ENCODE peak calls at places on chromosome 18, in seven cellular contexts. R is tibial artery, V is tibial nerve, H is GM23338, O is fibroblast of mammary gland, Q is adrenal gland, S is astrocyte of the spinal cord. B is an unnamed sample.
A peak's percentile ranks its signal among the peaks of the same experiment; 100 is the strongest.

GRCh38 chr18:54329787-54330186 is 27.9 kb downstream of the STARD6 start:
- DNase-seq in V (no peak), S (no peak), Q (no peak), H (no peak), R (no peak), O (no peak), B (no peak)

GRCh38 chr18:61549889-61550288 is 216.7 kb downstream of the CDH20 start:
- DNase-seq in V (no peak), O (no peak), R (no peak), Q (no peak), H (no peak), S (no peak), B (no peak)

GRCh38 chr18:34809697-34810096 is 99.6 kb downstream of the DTNA start:
- DNase-seq in Q (peak; percentile 46), H (peak; percentile 88), O (peak; percentile 70), R (peak; percentile 67), V (peak; percentile 41), S (peak; percentile 32), B (no peak)

GRCh38 chr18:44625367-44625766 is 55.3 kb upstream of the SETBP1 start:
- DNase-seq in S (no peak), Q (no peak), R (no peak), H (no peak), V (no peak), O (no peak), B (no peak)

GRCh38 chr18:1998121-1998520 is 573.2 kb downstream of the METTL4 start:
- DNase-seq in Q (no peak), O (no peak), S (no peak), R (no peak), H (no peak), V (no peak), B (no peak)

GRCh38 chr18:43277164-43277600 is at the start of gene SYT4:
- DNase-seq in V (no peak), S (peak; percentile 78), H (peak; percentile 93), R (no peak), Q (peak; percentile 62), O (peak; percentile 36), B (no peak)

GRCh38 chr18:53380063-53380639 is 844.3 kb downstream of the MBD2 start:
- DNase-seq in S (peak; percentile 64), O (peak; percentile 44), R (no peak), V (no peak), Q (no peak), H (peak; percentile 70), B (no peak)

GRCh38 chr18:48801728-48802542 is 148.8 kb downstream of the SMAD7 start:
- DNase-seq in O (no peak), V (no peak), R (peak; percentile 15), H (no peak), S (no peak), Q (peak; percentile 19), B (no peak)

GRCh38 chr18:11951390-11951851 is 29.9 kb upstream of the IMPA2 start:
- DNase-seq in Q (no peak), S (no peak), R (no peak), V (no peak), H (peak; percentile 31), O (no peak), B (no peak)

DNA sequence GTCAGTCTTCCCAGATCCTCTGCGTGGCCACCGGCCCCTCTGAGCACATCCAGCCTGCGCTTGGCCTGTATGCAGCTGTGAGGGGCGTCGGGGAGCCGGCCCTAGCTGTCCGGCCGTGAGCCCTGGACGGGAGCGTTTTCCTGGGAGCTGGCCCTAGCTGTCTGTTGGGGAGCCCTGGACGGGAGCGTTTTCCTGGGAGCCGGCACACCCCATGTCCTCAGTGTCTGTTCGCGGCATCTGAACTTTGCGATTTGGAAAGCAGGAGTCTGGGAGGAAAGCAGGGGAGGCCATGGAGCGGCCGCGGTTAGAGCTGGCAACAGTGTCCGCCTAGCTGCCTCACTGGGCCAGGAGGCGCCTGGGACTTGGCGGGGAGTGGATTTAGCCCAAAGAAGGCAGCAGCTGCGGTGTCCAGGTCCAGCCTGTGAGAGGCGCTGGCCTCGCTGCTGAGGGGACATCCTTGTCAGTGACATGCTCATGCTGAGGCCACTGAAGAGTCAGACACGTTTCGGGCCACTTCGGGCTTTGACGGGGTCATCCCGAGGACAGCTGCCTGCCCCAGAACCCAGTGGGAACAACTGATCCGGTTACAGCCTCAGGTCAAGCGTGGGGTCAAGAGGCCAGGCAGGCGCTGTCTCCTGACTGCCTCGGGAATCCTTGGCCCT is 75.8 kb downstream of the KCNG2 start:
- DNase-seq in V (peak; percentile 11), S (no peak), H (no peak), R (no peak), Q (no peak), O (peak; percentile 12), B (no peak)
- TF ChIP-seq CTCF in V (no peak), S (no peak), H (peak; percentile 20), R (no peak), Q (no peak), O (no peak), B (no peak)

GRCh38 chr18:79814373-79814772 is 16.6 kb downstream of the KCNG2 start:
- DNase-seq in Q (no peak), O (no peak), R (no peak), S (no peak), H (no peak), V (no peak), B (no peak)
- TF ChIP-seq CTCF in Q (no peak), O (no peak), R (no peak), S (no peak), H (no peak), V (no peak), B (no peak)

GRCh38 chr18:75314117-75314516 is 103.5 kb downstream of the TSHZ1 start:
- DNase-seq in O (no peak), Q (no peak), V (no peak), R (no peak), H (no peak), S (no peak), B (no peak)
- TF ChIP-seq CTCF in O (no peak), Q (no peak), V (no peak), R (no peak), H (peak; percentile 57), S (peak; percentile 12), B (no peak)

GRCh38 chr18:59446012-59446411 is 86.9 kb upstream of the LMAN1 start:
- DNase-seq in Q (no peak), O (peak; percentile 54), H (peak; percentile 62), V (no peak), S (peak; percentile 52), R (no peak), B (no peak)
- TF ChIP-seq CTCF in Q (no peak), O (no peak), H (peak; percentile 13), V (no peak), S (no peak), R (no peak), B (no peak)

GRCh38 chr18:5451871-5452270 is 91.9 kb downstream of the EPB41L3 start:
- DNase-seq in S (no peak), O (no peak), V (no peak), Q (no peak), R (no peak), H (no peak), B (no peak)
- TF ChIP-seq CTCF in S (no peak), O (no peak), V (no peak), Q (no peak), R (no peak), H (no peak), B (no peak)

DNA sequence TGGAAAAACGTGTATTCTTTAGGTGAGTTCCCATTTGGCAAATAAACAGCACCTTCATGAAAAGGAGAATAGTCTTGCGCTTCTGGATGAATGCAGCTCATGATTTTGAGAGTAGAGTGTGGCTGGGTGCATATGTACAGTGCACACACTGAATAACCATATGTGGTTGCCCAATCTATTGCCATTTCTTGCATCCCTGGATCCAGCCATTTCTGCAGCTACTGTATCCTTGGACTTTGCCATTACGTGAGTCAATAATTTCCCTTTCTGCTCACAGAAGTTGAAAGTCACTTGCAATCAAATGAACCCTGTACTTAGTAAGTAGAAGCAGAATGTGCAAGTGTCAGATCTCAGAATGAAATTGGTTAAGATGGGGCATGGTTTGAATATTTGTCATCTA is 560.0 kb upstream of the MEX3C start:
- DNase-seq in S (no peak), R (no peak), V (no peak), O (no peak), Q (no peak), H (no peak), B (no peak)
- TF ChIP-seq CTCF in S (no peak), R (no peak), V (no peak), O (no peak), Q (no peak), H (no peak), B (no peak)

B was measured in CD14-positive monocyte.